ENCODE peak calls at places on chromosomes 11 and 22, in four cellular contexts. L, A, R and F are unnamed samples.

GRCh38 chr22:49406879-49407587 is 420.6 kb downstream of the BRD1 start:
- DNase-seq in L (no peak), A (no peak), R (no peak), F (no peak)

GRCh38 chr11:119713361-119714040 is 15.5 kb downstream of the NECTIN1 start:
- DNase-seq in L (no peak), A (no peak), R (no peak), F (no peak)

GRCh38 chr22:45777046-45777851 is 105.6 kb downstream of the ATXN10 start:
- DNase-seq in L (no peak), A (no peak), R (no peak), F (peak; percentile 96)

GRCh38 chr11:35285471-35285870 is 133.9 kb downstream of the SLC1A2 start:
- DNase-seq in L (no peak), A (no peak), R (no peak), F (no peak)

GRCh38 chr11:65792456-65792855 is 5.6 kb downstream of the OVOL1 start:
- DNase-seq in L (no peak), A (no peak), R (no peak), F (no peak)

GRCh38 chr11:69380921-69381581 is 87.1 kb downstream of the MYEOV start:
- DNase-seq in L (no peak), A (no peak), R (no peak), F (no peak)

GRCh38 chr11:65415499-65416340 is 6.9 kb upstream of the NEAT1 start:
- DNase-seq in L (no peak), A (no peak), R (no peak), F (no peak)

GRCh38 chr11:120660024-120660565 is 148.5 kb downstream of the GRIK4 start:
- DNase-seq in L (no peak), A (no peak), R (no peak), F (no peak)

GRCh38 chr22:31556627-31557203 is 60.4 kb downstream of the SFI1 start:
- DNase-seq in L (no peak), A (no peak), R (no peak), F (peak; percentile 2)

GRCh38 chr11:1230121-1230455 is 7.2 kb downstream of the MUC5B start:
- DNase-seq in L (no peak), A (no peak), R (no peak), F (no peak)

GRCh38 chr11:34150494-34151151 is 45.2 kb downstream of the NAT10 start:
- DNase-seq in L (no peak), A (no peak), R (no peak), F (no peak)

GRCh38 chr11:101436511-101437142 is 147.2 kb downstream of the TRPC6 start:
- DNase-seq in L (no peak), A (no peak), R (no peak), F (peak; percentile 25)

GRCh38 chr11:103532133-103532788 is 423.0 kb downstream of the DYNC2H1 start:
- DNase-seq in L (no peak), A (no peak), R (no peak), F (peak; percentile 40)

GRCh38 chr11:17898782-17899181 is 114.1 kb downstream of the SERGEF start:
- DNase-seq in L (no peak), A (no peak), R (no peak), F (no peak)

GRCh38 chr11:126345759-126346585 is 9.5 kb upstream of the ST3GAL4 start:
- DNase-seq in L (no peak), A (no peak), R (no peak), F (no peak)

GRCh38 chr11:130314184-130314748 is 451 bp downstream of the ZBTB44 start:
- DNase-seq in L (peak; percentile 26), A (no peak), R (peak; percentile 48), F (peak; percentile 41)

GRCh38 chr11:10544491-10545470 is 3.8 kb upstream of the RNF141 start:
- DNase-seq in L (no peak), A (no peak), R (no peak), F (no peak)

GRCh38 chr11:86574493-86575207 is 97.8 kb downstream of the ME3 start:
- DNase-seq in L (no peak), A (no peak), R (no peak), F (no peak)

GRCh38 chr11:8011981-8012444 is 24.9 kb downstream of the EIF3F start:
- DNase-seq in L (no peak), A (no peak), R (no peak), F (peak; percentile 98)

GRCh38 chr22:17705565-17706450 is 67.3 kb downstream of the BCL2L13 start:
- DNase-seq in L (no peak), A (no peak), R (no peak), F (no peak)

GRCh38 chr11:79371724-79372123 is 69.1 kb downstream of the TENM4 start:
- DNase-seq in L (no peak), A (no peak), R (no peak), F (no peak)

GRCh38 chr11:67167086-67167485 is 48.0 kb downstream of the KDM2A start:
- DNase-seq in L (no peak), A (no peak), R (no peak), F (no peak)

GRCh38 chr11:9577551-9577950 is 4.1 kb downstream of the WEE1 start:
- DNase-seq in L (no peak), A (no peak), R (no peak), F (peak; percentile 80)

GRCh38 chr11:13958596-13958995 is 3.9 kb upstream of the SPON1 start:
- DNase-seq in L (no peak), A (no peak), R (no peak), F (no peak)

GRCh38 chr22:42990131-42990838 is 24.7 kb downstream of the PACSIN2 start:
- DNase-seq in L (no peak), A (no peak), R (no peak), F (peak; percentile 78)

GRCh38 chr22:46628756-46629155 is 8.6 kb downstream of the GRAMD4 start:
- DNase-seq in L (no peak), A (no peak), R (no peak), F (no peak)

GRCh38 chr11:78802058-78802633 is 227.5 kb upstream of the NARS2 start:
- DNase-seq in L (no peak), A (no peak), R (no peak), F (no peak)

GRCh38 chr11:96006016-96006415 is 82.1 kb upstream of the MTMR2 start:
- DNase-seq in L (no peak), A (no peak), R (no peak), F (no peak)

GRCh38 chr11:112418438-112418837 is 157.8 kb upstream of the PLET1 start:
- DNase-seq in L (no peak), A (no peak), R (no peak), F (no peak)

GRCh38 chr11:78812513-78813293 is 238.0 kb upstream of the NARS2 start:
- DNase-seq in L (no peak), A (no peak), R (no peak), F (no peak)

GRCh38 chr11:14386081-14386480 is 27.1 kb upstream of the RRAS2 start:
- DNase-seq in L (no peak), A (no peak), R (no peak), F (no peak)

GRCh38 chr22:48662476-48663150 is 1165.1 kb downstream of the BRD1 start:
- DNase-seq in L (no peak), A (no peak), R (no peak), F (no peak)

GRCh38 chr22:27507935-27508504 is 293.5 kb downstream of the MN1 start:
- DNase-seq in L (no peak), A (no peak), R (no peak), F (no peak)

GRCh38 chr11:78801161-78801884 is 226.7 kb upstream of the NARS2 start:
- DNase-seq in L (no peak), A (no peak), R (no peak), F (peak; percentile 59)

GRCh38 chr11:121696177-121696863 is 243.6 kb upstream of the SORL1-AS1 start:
- DNase-seq in L (no peak), A (peak; percentile 26), R (no peak), F (no peak)